ENCODE peak calls at places on chromosomes 12 and 14, in five cellular contexts. Z is mesenchymal stem cell, D is neuronal stem cell, P is H9, M is H1. W is an unnamed sample.

GRCh38 chr12:123732251-123732650 is 20.1 kb downstream of the ATP6V0A2 start:
- DNase-seq in M (no peak), Z (no peak), P (no peak), D (no peak), W (no peak)

GRCh38 chr12:75047885-75048525 is 161.6 kb downstream of the KCNC2 start:
- DNase-seq in M (no peak), D (no peak), P (no peak), Z (no peak), W (no peak)

GRCh38 chr12:97752129-97752528 is 289.5 kb downstream of the RMST start:
- DNase-seq in Z (no peak), D (no peak), M (no peak), P (no peak), W (no peak)

GRCh38 chr12:50862316-50862715 is 19.6 kb downstream of the TMPRSS12 start:
- DNase-seq in D (no peak), M (no peak), P (no peak), Z (peak; percentile 60), W (no peak)

GRCh38 chr12:21354641-21355040 is 18.1 kb upstream of the IAPP start:
- DNase-seq in D (no peak), Z (no peak), M (no peak), P (no peak), W (no peak)

GRCh38 chr14:96979611-96980074 is 182.5 kb downstream of the VRK1 start:
- DNase-seq in P (no peak), D (no peak), M (no peak), Z (no peak), W (no peak)

GRCh38 chr12:25089738-25090137 is 105.2 kb downstream of the DNAI7 start:
- DNase-seq in M (no peak), Z (no peak), P (no peak), D (no peak), W (no peak)

GRCh38 chr14:72049462-72049861 is 117.2 kb downstream of the RGS6 start:
- DNase-seq in P (no peak), D (no peak), M (no peak), Z (no peak), W (peak; percentile 8)

GRCh38 chr12:54197037-54197909 is 8.5 kb upstream of the SMUG1 start:
- DNase-seq in D (no peak), Z (peak; percentile 25), M (no peak), P (peak; percentile 49), W (no peak)

GRCh38 chr14:100140452-100141132 is 18.9 kb downstream of the DEGS2 start:
- DNase-seq in D (peak; percentile 38), M (peak; percentile 78), Z (peak; percentile 29), P (peak; percentile 87), W (no peak)

GRCh38 chr12:84091642-84092041 is 821.0 kb downstream of the SLC6A15 start:
- DNase-seq in Z (no peak), M (no peak), D (no peak), P (no peak), W (no peak)

GRCh38 chr12:2212537-2212936 is 159.8 kb downstream of the CACNA1C start:
- DNase-seq in P (no peak), M (no peak), D (no peak), Z (no peak), W (no peak)

GRCh38 chr14:104510794-104511611 is 68.6 kb upstream of the C14orf180 start:
- DNase-seq in D (no peak), Z (no peak), P (peak; percentile 24), M (peak; percentile 42), W (no peak)

GRCh38 chr12:15939111-15939510 is 28.0 kb downstream of the DERA start:
- DNase-seq in P (no peak), M (no peak), Z (no peak), D (no peak), W (no peak)

GRCh38 chr14:61178226-61179060 is 102.7 kb downstream of the TMEM30B start:
- DNase-seq in Z (peak; percentile 98), D (no peak), M (no peak), P (no peak), W (peak; percentile 52)
- H2AK5ac ChIP-seq in Z (peak overlapping the region; percentile 85), D (no peak overlapping the region), M (no peak overlapping the region), P (no peak overlapping the region), W (no peak overlapping the region)

GRCh38 chr14:61160798-61161197 is 120.3 kb downstream of the TMEM30B start:
- DNase-seq in Z (no peak), M (no peak), P (no peak), D (no peak), W (no peak)
- H2BK12ac ChIP-seq in Z (no peak overlapping the region), M (no peak overlapping the region), P (no peak overlapping the region), D (no peak overlapping the region), W (no peak overlapping the region)

GRCh38 chr14:31161274-31161673 is 46.3 kb downstream of the HECTD1 start:
- DNase-seq in P (no peak), M (no peak), Z (no peak), D (no peak), W (no peak)

GRCh38 chr14:31159682-31160296 is 47.8 kb downstream of the HECTD1 start:
- DNase-seq in M (no peak), P (no peak), D (no peak), Z (peak; percentile 39), W (no peak)

GRCh38 chr14:31164115-31164514 is 43.5 kb downstream of the HECTD1 start:
- DNase-seq in P (no peak), D (no peak), M (no peak), Z (no peak), W (no peak)

GRCh38 chr14:31166271-31166561 is 41.4 kb downstream of the HECTD1 start:
- DNase-seq in Z (peak; percentile 21), D (no peak), M (no peak), P (no peak), W (no peak)

DNA sequence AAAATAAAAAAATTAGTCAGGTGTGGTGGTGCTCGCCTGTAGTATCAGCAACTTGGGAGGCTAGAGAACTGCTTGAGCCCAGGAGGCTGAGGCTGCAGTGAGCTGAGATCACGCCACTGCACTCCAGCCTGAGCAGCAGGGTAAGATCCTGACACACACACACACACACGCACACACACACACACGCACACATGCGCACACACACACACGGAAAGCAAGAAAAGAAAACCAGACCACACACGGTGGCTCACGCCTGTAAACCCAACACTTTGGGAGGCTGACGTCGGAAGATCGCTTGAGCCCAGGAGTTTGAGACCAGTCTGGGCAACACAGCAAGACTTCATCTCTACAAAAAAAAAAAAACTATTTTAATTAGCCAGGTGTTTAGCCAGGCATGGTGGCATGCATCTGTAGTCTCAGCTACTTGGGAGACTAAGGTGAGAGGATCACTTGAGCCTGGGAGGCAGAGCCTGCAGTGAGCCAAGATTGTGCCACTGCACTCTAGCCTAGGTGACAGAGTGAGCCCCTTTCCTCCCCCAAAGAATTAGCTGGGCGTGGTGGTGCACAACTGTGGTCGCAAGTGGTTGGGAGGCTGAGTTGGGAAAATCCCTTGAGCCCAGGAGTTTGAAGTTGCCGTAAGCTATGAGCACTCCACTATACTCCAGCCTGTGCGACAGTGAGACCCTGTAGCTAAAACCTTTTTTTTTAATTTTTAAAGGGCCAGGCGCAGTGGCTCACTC is 44.5 kb downstream of the HECTD1 start:
- DNase-seq in P (no peak), M (no peak), Z (no peak), D (no peak), W (no peak)
- H2AK5ac ChIP-seq in P (no peak overlapping the region), M (no peak overlapping the region), Z (no peak overlapping the region), D (no peak overlapping the region), W (no peak overlapping the region)

DNA sequence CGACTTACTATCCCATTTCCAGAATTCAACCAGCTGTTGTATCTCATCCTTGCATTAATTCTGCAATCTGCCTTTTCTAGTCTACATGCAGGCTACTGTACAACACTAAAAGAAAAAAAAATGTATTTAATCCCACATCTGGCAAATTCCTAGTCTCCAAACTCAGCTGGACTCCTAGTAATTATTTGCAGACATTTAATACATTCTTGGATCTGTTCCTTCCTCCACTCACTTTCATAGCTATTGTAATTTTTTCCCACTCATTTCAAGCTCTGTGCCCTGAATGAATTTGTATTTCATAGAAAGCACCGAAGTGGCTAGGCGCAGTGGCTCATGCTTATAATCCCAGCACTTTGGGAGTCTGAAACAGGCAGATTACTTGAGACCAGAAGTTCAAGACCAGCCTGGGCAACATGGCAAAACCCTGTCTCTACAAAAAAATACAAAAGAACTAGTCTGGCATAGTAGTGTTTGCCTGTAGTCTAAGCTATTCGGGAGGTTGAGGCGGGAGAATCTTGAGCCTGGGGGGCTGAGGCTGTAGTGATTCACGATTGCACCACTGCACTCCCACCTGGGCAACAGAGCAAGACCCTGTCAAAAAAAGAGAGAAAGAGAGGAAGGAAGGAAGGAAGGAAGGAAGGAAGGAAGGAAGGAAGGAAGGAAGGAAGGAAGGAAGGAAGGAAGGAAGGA is 39.5 kb upstream of the YAF2 start:
- DNase-seq in D (no peak), Z (no peak), M (no peak), P (no peak), W (no peak)
- H2BK12ac ChIP-seq in D (no peak overlapping the region), Z (no peak overlapping the region), M (no peak overlapping the region), P (no peak overlapping the region), W (no peak overlapping the region)

GRCh38 chr14:53999061-53999488 is 42.5 kb upstream of the BMP4 start:
- DNase-seq in P (no peak), D (no peak), M (no peak), Z (peak; percentile 74), W (peak; percentile 73)
- H2AK5ac ChIP-seq in P (no peak overlapping the region), D (no peak overlapping the region), M (no peak overlapping the region), Z (no peak overlapping the region), W (no peak overlapping the region)

DNA sequence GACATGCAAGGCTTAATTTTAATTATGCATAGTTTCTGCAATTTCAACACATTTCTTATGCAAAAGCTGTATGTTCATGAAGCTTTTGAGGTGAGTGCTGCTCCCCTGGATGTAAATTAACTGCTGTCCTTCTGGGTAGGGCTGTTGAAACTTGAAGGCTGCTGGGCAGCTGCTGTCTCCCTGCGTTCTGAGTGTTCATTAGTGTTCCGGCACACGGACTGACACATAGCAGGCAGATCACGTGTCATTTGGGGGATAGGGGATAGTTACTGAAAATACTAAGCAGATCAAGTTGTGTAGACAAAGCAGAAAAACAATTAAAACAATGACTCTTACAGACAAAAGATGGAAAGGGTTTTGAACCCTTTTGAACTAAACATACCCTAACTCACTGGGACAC is 82.5 kb downstream of the PRICKLE1 start:
- DNase-seq in D (no peak), P (no peak), Z (no peak), M (no peak), W (no peak)
- H2BK12ac ChIP-seq in D (no peak overlapping the region), P (no peak overlapping the region), Z (no peak overlapping the region), M (no peak overlapping the region), W (no peak overlapping the region)

GRCh38 chr14:59407246-59407615 is 57.9 kb downstream of the GPR135 start:
- DNase-seq in Z (peak; percentile 91), M (no peak), P (no peak), D (no peak), W (peak; percentile 55)
- H2AK5ac ChIP-seq in Z (no peak overlapping the region), M (no peak overlapping the region), P (no peak overlapping the region), D (no peak overlapping the region), W (no peak overlapping the region)

W was measured in trophoblast cell.